ENCODE peak calls at places on chromosomes 12 and 14, in four cellular contexts. U is SK-N-SH, E is WTC11, H is H1. J is an unnamed sample.
A peak's percentile ranks its signal among the peaks of the same experiment; 100 is the strongest.

GRCh38 chr14:53542692-53543091 is 389.6 kb upstream of the DDHD1 start:
- DNase-seq in E (no peak), H (no peak), U (peak; percentile 15), J (no peak)

GRCh38 chr12:26798013-26798412 is 35.0 kb downstream of the ITPR2 start:
- DNase-seq in H (no peak), U (no peak), E (no peak), J (no peak)

GRCh38 chr14:45298427-45299117 is 45.6 kb upstream of the MIS18BP1 start:
- DNase-seq in E (no peak), U (no peak), H (no peak), J (no peak)

GRCh38 chr14:69573841-69574265 is 818 bp downstream of the CCDC177 start:
- DNase-seq in E (peak; percentile 32), H (no peak), U (no peak), J (no peak)

GRCh38 chr12:45660330-45660729 is 69.2 kb upstream of the ARID2 start:
- DNase-seq in U (no peak), E (no peak), H (no peak), J (peak; percentile 29)

GRCh38 chr14:34782031-34782430 is 67.6 kb upstream of the CFL2 start:
- DNase-seq in E (no peak), U (no peak), H (no peak), J (no peak)

GRCh38 chr12:110780448-110780847 is 37.8 kb upstream of the PPP1CC start:
- DNase-seq in U (no peak), E (no peak), H (no peak), J (no peak)

GRCh38 chr12:126483145-126484068 is 1418.2 kb downstream of the AACS start:
- DNase-seq in E (no peak), H (no peak), U (peak; percentile 36), J (no peak)

GRCh38 chr12:105453306-105453705 is 122.8 kb downstream of the C12orf75 start:
- DNase-seq in H (no peak), U (no peak), E (no peak), J (no peak)

GRCh38 chr12:132342322-132342721 is 12.9 kb upstream of the GALNT9 start:
- DNase-seq in E (peak; percentile 68), H (no peak), U (no peak), J (no peak)

GRCh38 chr12:95621725-95622124 is 70.4 kb upstream of the USP44 start:
- DNase-seq in U (no peak), E (no peak), H (no peak), J (no peak)

GRCh38 chr12:62438098-62438692 is 28.4 kb upstream of the MON2 start:
- DNase-seq in U (peak; percentile 49), H (no peak), E (peak; percentile 56), J (peak; percentile 53)

GRCh38 chr12:100268835-100269564 is 2.0 kb downstream of the SCYL2 start:
- DNase-seq in H (no peak), E (no peak), U (no peak), J (no peak)

GRCh38 chr12:29149691-29150382 is 759 bp downstream of the FAR2 start:
- DNase-seq in E (peak; percentile 38), H (no peak), U (no peak), J (peak; percentile 16)

GRCh38 chr14:95685978-95686922 is at the start of gene TCL1B:
- DNase-seq in H (no peak), U (peak; percentile 47), E (peak; percentile 50), J (peak; percentile 33)

GRCh38 chr12:76183459-76184186 is 99.1 kb upstream of the NAP1L1 start:
- DNase-seq in H (no peak), E (no peak), U (no peak), J (peak; percentile 44)

GRCh38 chr12:78951746-78952532 is 87.4 kb downstream of the SYT1 start:
- DNase-seq in U (peak; percentile 30), H (no peak), E (no peak), J (no peak)

GRCh38 chr12:176321-177181 is 37.4 kb downstream of the SLC6A12 start:
- DNase-seq in E (no peak), H (no peak), U (peak; percentile 75), J (no peak)

GRCh38 chr12:57001448-57001906 is 4.9 kb downstream of the ZBTB39 start:
- DNase-seq in U (peak; percentile 77), H (peak; percentile 46), E (peak; percentile 91), J (peak; percentile 82)

GRCh38 chr12:88993655-88994054 is 358.6 kb downstream of the DUSP6 start:
- DNase-seq in E (no peak), U (peak; percentile 19), H (no peak), J (peak; percentile 9)

GRCh38 chr12:82554529-82554928 is 132.2 kb upstream of the TMTC2 start:
- DNase-seq in H (no peak), E (no peak), U (no peak), J (no peak)

GRCh38 chr14:94485944-94486841 is 10.2 kb upstream of the SERPINA9 start:
- DNase-seq in U (peak; percentile 85), E (peak; percentile 83), H (peak; percentile 59), J (peak; percentile 55)

GRCh38 chr12:32303171-32303570 is 96.2 kb upstream of the FGD4 start:
- DNase-seq in U (no peak), E (no peak), H (no peak), J (no peak)

GRCh38 chr14:68627050-68627867 is 165.6 kb downstream of the ZFP36L1 start:
- DNase-seq in E (no peak), H (no peak), U (no peak), J (no peak)

GRCh38 chr14:72565200-72565599 is 328.7 kb downstream of the DPF3 start:
- DNase-seq in E (no peak), U (no peak), H (no peak), J (no peak)

GRCh38 chr14:101398011-101398410 is 163.3 kb upstream of the DIO3 start:
- DNase-seq in H (no peak), U (no peak), E (no peak), J (no peak)

GRCh38 chr12:62306569-62307530 is 46.6 kb downstream of the USP15 start:
- DNase-seq in E (no peak), H (no peak), U (no peak), J (no peak)

GRCh38 chr14:103753809-103754208 is 38.2 kb downstream of the ZFYVE21 start:
- DNase-seq in H (no peak), E (no peak), U (no peak), J (no peak)

DNA sequence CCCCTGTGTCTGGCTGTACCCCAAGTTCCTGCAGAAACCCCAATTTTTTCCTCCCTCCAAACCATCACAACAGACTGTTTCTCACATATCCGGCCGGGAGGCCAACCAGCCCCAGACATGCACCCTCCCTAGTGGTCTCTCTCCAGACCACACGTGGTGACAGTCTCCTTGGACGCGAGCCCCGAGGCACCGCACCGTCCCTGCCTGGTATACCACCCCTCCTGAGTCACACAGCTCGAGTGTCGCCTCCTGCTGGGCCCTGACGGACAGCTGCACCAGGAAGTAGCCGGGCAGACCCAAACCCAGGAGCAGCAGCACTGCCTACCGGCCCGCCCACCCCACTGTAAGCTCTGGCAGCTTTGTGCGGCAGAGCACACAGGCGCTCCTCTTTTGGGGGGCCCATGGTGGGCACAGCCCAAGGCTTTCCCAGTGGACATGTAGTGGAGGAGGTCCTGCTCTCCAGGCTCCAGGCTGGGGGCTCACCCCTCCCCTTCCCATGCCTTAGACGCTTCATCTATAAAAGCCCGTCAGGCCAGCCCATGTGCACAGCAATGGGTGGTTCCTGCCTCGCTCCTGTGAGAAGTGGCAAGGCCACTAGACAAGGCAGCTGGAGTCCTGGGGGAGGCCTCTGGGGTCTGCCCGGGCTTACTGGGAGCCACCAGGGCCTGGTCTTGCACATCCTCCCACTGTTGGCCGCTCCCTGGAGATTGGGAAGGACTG is 97.5 kb downstream of the RFLNA start:
- DNase-seq in U (peak; percentile 77), E (peak; percentile 68), H (no peak), J (peak; percentile 47)
- TF ChIP-seq TEAD4 in U (no peak), E (no peak), H (no peak), J (no peak)

GRCh38 chr14:79728331-79728730 is 483.0 kb downstream of the DIO2 start:
- DNase-seq in E (no peak), U (no peak), H (no peak), J (no peak)

GRCh38 chr14:79734151-79734550 is 477.2 kb downstream of the DIO2 start:
- DNase-seq in H (no peak), U (no peak), E (no peak), J (no peak)

GRCh38 chr14:79735121-79735520 is 476.2 kb downstream of the DIO2 start:
- DNase-seq in E (no peak), U (no peak), H (no peak), J (no peak)

GRCh38 chr14:79730911-79731310 is 480.4 kb downstream of the DIO2 start:
- DNase-seq in H (no peak), U (no peak), E (no peak), J (no peak)

DNA sequence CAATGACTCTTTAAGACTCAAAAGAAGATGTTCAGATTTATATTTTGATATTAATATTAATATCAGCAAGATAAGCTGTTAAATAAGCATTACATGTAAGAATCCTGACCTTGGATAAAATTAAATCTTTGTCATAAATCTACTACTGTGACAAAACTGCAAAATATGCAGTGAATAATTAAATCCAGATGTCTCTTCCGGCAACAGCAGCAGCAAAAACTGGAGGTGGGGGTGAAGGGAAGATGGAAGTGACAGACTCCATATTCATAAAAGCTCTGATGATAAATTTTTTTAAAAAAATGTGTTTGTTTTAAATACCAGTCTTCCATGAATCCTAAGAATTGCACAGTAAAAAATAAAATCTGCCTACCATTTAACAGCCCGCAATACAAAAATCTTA is 478.4 kb downstream of the DIO2 start:
- DNase-seq in E (no peak), H (no peak), U (peak; percentile 8), J (no peak)
- TF ChIP-seq TEAD4 in E (no peak), H (no peak), U (no peak), J (no peak)

GRCh38 chr14:31969371-31969770 is 107.7 kb upstream of the ARHGAP5 start:
- DNase-seq in H (no peak), U (no peak), E (no peak), J (no peak)
- TF ChIP-seq TEAD4 in H (no peak), U (no peak), E (no peak), J (no peak)

GRCh38 chr14:50489851-50490250 is 42.5 kb downstream of the MAP4K5 start:
- DNase-seq in U (no peak), E (no peak), H (no peak), J (no peak)
- TF ChIP-seq TEAD4 in U (no peak), E (no peak), H (no peak), J (no peak)

GRCh38 chr12:58363971-58364370 is 422.6 kb downstream of the ATP23 start:
- DNase-seq in E (no peak), U (no peak), H (no peak), J (no peak)
- TF ChIP-seq TEAD4 in E (no peak), U (no peak), H (no peak), J (no peak)

GRCh38 chr14:29442720-29443119 is 484.9 kb downstream of the PRKD1 start:
- DNase-seq in E (no peak), H (no peak), U (no peak), J (no peak)
- TF ChIP-seq TEAD4 in E (no peak), H (no peak), U (no peak), J (no peak)

GRCh38 chr12:93922583-93923006 is 225.8 kb upstream of the PLXNC1 start:
- DNase-seq in H (no peak), U (no peak), E (no peak), J (peak; percentile 31)
- TF ChIP-seq TEAD4 in H (no peak), U (no peak), E (no peak), J (peak; percentile 96)

DNA sequence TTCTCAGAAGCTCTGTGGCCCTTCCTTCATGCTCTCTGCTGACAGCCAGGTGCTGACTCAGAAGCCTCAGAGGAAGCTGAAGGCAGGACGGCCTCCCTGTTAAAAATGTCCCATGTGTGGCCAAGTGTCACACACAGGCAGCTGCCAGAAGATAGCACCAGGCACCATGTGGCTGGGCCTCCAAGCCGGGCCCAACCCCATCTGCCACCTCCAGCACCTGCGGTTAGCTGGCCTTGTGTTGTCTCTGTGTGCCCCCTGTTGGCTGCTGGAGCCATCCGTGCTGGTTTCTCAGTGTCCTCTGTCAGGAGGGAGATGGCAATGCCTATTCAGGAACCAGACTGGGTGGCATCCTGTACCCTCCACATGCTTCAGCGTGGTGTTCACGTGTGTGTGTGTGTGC is 63.2 kb downstream of the TSPAN11 start:
- DNase-seq in U (peak; percentile 67), H (no peak), E (peak; percentile 66), J (peak; percentile 19)
- TF ChIP-seq TEAD4 in U (no peak), H (no peak), E (no peak), J (no peak)

J was measured in K562.